ENCODE peak calls at places on chromosome 11, in nine cellular contexts. One of them, this sample, is unnamed.

GRCh38 chr11:71446942-71447688 is 1.1 kb downstream of the DHCR7 start:
- DNase-seq in pons: peak; percentile 39
- DNase-seq in sciatic nerve: no peak
- DNase-seq in tibial nerve: peak; percentile 62
- DNase-seq in activated effector memory CD4-positive, alpha-beta T cell treated with anti-CD3 and anti-CD28 coated beads, Interleukin-2, amount 50 U/mL, for 16 hours: peak; percentile 55
- DNase-seq in left colon: peak; percentile 49
- DNase-seq in amygdala: no peak
- DNase-seq in frontal cortex: no peak
- DNase-seq in body of pancreas: no peak
- DNase-seq in this sample: peak; percentile 80

GRCh38 chr11:17979770-17980371 is 33.0 kb downstream of the SERGEF start:
- DNase-seq in amygdala: no peak
- DNase-seq in sciatic nerve: no peak
- DNase-seq in left colon: no peak
- DNase-seq in body of pancreas: peak; percentile 34
- DNase-seq in pons: no peak
- DNase-seq in frontal cortex: peak; percentile 22
- DNase-seq in tibial nerve: peak; percentile 42
- DNase-seq in activated effector memory CD4-positive, alpha-beta T cell treated with anti-CD3 and anti-CD28 coated beads, Interleukin-2, amount 50 U/mL, for 16 hours: peak; percentile 68
- DNase-seq in this sample: no peak

GRCh38 chr11:110337570-110338193 is 41.3 kb upstream of the RDX start:
- DNase-seq in frontal cortex: no peak
- DNase-seq in pons: no peak
- DNase-seq in activated effector memory CD4-positive, alpha-beta T cell treated with anti-CD3 and anti-CD28 coated beads, Interleukin-2, amount 50 U/mL, for 16 hours: peak; percentile 77
- DNase-seq in tibial nerve: no peak
- DNase-seq in left colon: no peak
- DNase-seq in amygdala: no peak
- DNase-seq in body of pancreas: no peak
- DNase-seq in sciatic nerve: no peak
- DNase-seq in this sample: no peak

GRCh38 chr11:92226331-92227232 is 2.0 kb downstream of the FAT3 start:
- DNase-seq in sciatic nerve: peak; percentile 56
- DNase-seq in amygdala: peak; percentile 64
- DNase-seq in left colon: no peak
- DNase-seq in pons: no peak
- DNase-seq in tibial nerve: no peak
- DNase-seq in body of pancreas: peak; percentile 11
- DNase-seq in activated effector memory CD4-positive, alpha-beta T cell treated with anti-CD3 and anti-CD28 coated beads, Interleukin-2, amount 50 U/mL, for 16 hours: no peak
- DNase-seq in frontal cortex: no peak
- DNase-seq in this sample: peak; percentile 86

GRCh38 chr11:11909727-11910126 is 68.0 kb downstream of the USP47 start:
- DNase-seq in pons: no peak
- DNase-seq in frontal cortex: no peak
- DNase-seq in sciatic nerve: no peak
- DNase-seq in left colon: no peak
- DNase-seq in amygdala: no peak
- DNase-seq in activated effector memory CD4-positive, alpha-beta T cell treated with anti-CD3 and anti-CD28 coated beads, Interleukin-2, amount 50 U/mL, for 16 hours: no peak
- DNase-seq in body of pancreas: no peak
- DNase-seq in tibial nerve: no peak
- DNase-seq in this sample: no peak

GRCh38 chr11:61138940-61139339 is 22.3 kb downstream of the VPS37C start:
- DNase-seq in activated effector memory CD4-positive, alpha-beta T cell treated with anti-CD3 and anti-CD28 coated beads, Interleukin-2, amount 50 U/mL, for 16 hours: no peak
- DNase-seq in pons: no peak
- DNase-seq in frontal cortex: no peak
- DNase-seq in left colon: no peak
- DNase-seq in tibial nerve: no peak
- DNase-seq in body of pancreas: no peak
- DNase-seq in sciatic nerve: no peak
- DNase-seq in amygdala: no peak
- DNase-seq in this sample: peak; percentile 56

GRCh38 chr11:128424867-128425285 is 162.5 kb downstream of the ETS1 start:
- DNase-seq in left colon: peak; percentile 90
- DNase-seq in activated effector memory CD4-positive, alpha-beta T cell treated with anti-CD3 and anti-CD28 coated beads, Interleukin-2, amount 50 U/mL, for 16 hours: no peak
- DNase-seq in sciatic nerve: no peak
- DNase-seq in tibial nerve: peak; percentile 25
- DNase-seq in amygdala: no peak
- DNase-seq in pons: no peak
- DNase-seq in body of pancreas: peak; percentile 72
- DNase-seq in frontal cortex: no peak
- DNase-seq in this sample: peak; percentile 88

GRCh38 chr11:724063-724732 is 18.2 kb downstream of the EPS8L2 start:
- DNase-seq in frontal cortex: peak; percentile 26
- DNase-seq in body of pancreas: no peak
- DNase-seq in amygdala: no peak
- DNase-seq in sciatic nerve: no peak
- DNase-seq in pons: no peak
- DNase-seq in left colon: no peak
- DNase-seq in activated effector memory CD4-positive, alpha-beta T cell treated with anti-CD3 and anti-CD28 coated beads, Interleukin-2, amount 50 U/mL, for 16 hours: no peak
- DNase-seq in tibial nerve: no peak
- DNase-seq in this sample: no peak

GRCh38 chr11:2175659-2176058 is 4.0 kb upstream of the TH start:
- DNase-seq in amygdala: no peak
- DNase-seq in frontal cortex: no peak
- DNase-seq in sciatic nerve: no peak
- DNase-seq in pons: no peak
- DNase-seq in activated effector memory CD4-positive, alpha-beta T cell treated with anti-CD3 and anti-CD28 coated beads, Interleukin-2, amount 50 U/mL, for 16 hours: no peak
- DNase-seq in body of pancreas: peak; percentile 34
- DNase-seq in tibial nerve: no peak
- DNase-seq in left colon: no peak
- DNase-seq in this sample: no peak

GRCh38 chr11:64262271-64263002 is 11.1 kb downstream of the PLCB3 start:
- DNase-seq in amygdala: no peak
- DNase-seq in activated effector memory CD4-positive, alpha-beta T cell treated with anti-CD3 and anti-CD28 coated beads, Interleukin-2, amount 50 U/mL, for 16 hours: no peak
- DNase-seq in sciatic nerve: no peak
- DNase-seq in left colon: no peak
- DNase-seq in frontal cortex: no peak
- DNase-seq in body of pancreas: no peak
- DNase-seq in tibial nerve: no peak
- DNase-seq in pons: no peak
- DNase-seq in this sample: no peak